ENCODE peak calls at places on chromosomes 7 and 10, in nine cellular contexts. One of them, this sample, is unnamed.

GRCh38 chr7:112446431-112446830 is 3.8 kb upstream of the IFRD1 start:
- DNase-seq in mammary epithelial cell: no peak
- DNase-seq in epithelial cell of esophagus: no peak
- DNase-seq in lung: no peak
- DNase-seq in AG10803: no peak
- DNase-seq in endodermal cell: no peak
- DNase-seq in HFFc6: no peak
- DNase-seq in AML-193: no peak
- DNase-seq in putamen: peak
- DNase-seq in this sample: no peak

GRCh38 chr10:51789118-51789517 is 89.7 kb upstream of the CSTF2T start:
- DNase-seq in epithelial cell of esophagus: no peak
- DNase-seq in putamen: no peak
- DNase-seq in endodermal cell: no peak
- DNase-seq in HFFc6: no peak
- DNase-seq in mammary epithelial cell: no peak
- DNase-seq in lung: no peak
- DNase-seq in AG10803: no peak
- DNase-seq in AML-193: no peak
- DNase-seq in this sample: no peak

GRCh38 chr7:50792342-50793114 is 9.8 kb upstream of the GRB10 start:
- DNase-seq in epithelial cell of esophagus: peak
- DNase-seq in mammary epithelial cell: no peak
- DNase-seq in lung: peak
- DNase-seq in putamen: no peak
- DNase-seq in AG10803: peak
- DNase-seq in endodermal cell: peak
- DNase-seq in AML-193: no peak
- DNase-seq in HFFc6: peak
- DNase-seq in this sample: peak

GRCh38 chr10:72080042-72081035 is 8.0 kb downstream of the SPOCK2 start:
- DNase-seq in HFFc6: no peak
- DNase-seq in lung: no peak
- DNase-seq in endodermal cell: peak
- DNase-seq in AML-193: no peak
- DNase-seq in mammary epithelial cell: no peak
- DNase-seq in AG10803: no peak
- DNase-seq in putamen: no peak
- DNase-seq in epithelial cell of esophagus: no peak
- DNase-seq in this sample: no peak

GRCh38 chr10:71812016-71812912 is 38.8 kb downstream of the PSAP start:
- DNase-seq in epithelial cell of esophagus: peak
- DNase-seq in HFFc6: peak
- DNase-seq in putamen: peak
- DNase-seq in mammary epithelial cell: peak
- DNase-seq in AG10803: peak
- DNase-seq in endodermal cell: peak
- DNase-seq in lung: peak
- DNase-seq in AML-193: peak
- DNase-seq in this sample: peak

GRCh38 chr7:2479276-2480070 is 3.3 kb upstream of the GRIFIN start:
- DNase-seq in AML-193: no peak
- DNase-seq in mammary epithelial cell: no peak
- DNase-seq in HFFc6: no peak
- DNase-seq in AG10803: no peak
- DNase-seq in lung: no peak
- DNase-seq in epithelial cell of esophagus: no peak
- DNase-seq in endodermal cell: no peak
- DNase-seq in putamen: no peak
- DNase-seq in this sample: no peak

GRCh38 chr10:116183733-116184447 is 89.1 kb downstream of the GFRA1 start:
- DNase-seq in endodermal cell: peak
- DNase-seq in AG10803: peak
- DNase-seq in mammary epithelial cell: peak
- DNase-seq in lung: no peak
- DNase-seq in HFFc6: peak
- DNase-seq in putamen: no peak
- DNase-seq in epithelial cell of esophagus: peak
- DNase-seq in AML-193: no peak
- DNase-seq in this sample: peak

GRCh38 chr7:130353196-130353595 is 8.6 kb downstream of the CPA5 start:
- DNase-seq in lung: no peak
- DNase-seq in AG10803: no peak
- DNase-seq in putamen: no peak
- DNase-seq in endodermal cell: no peak
- DNase-seq in AML-193: no peak
- DNase-seq in HFFc6: no peak
- DNase-seq in mammary epithelial cell: no peak
- DNase-seq in epithelial cell of esophagus: no peak
- DNase-seq in this sample: peak

This sample was measured in myocyte.